ENCODE peak calls at places on chromosomes 4 and X, in nine cellular contexts. D, G, M, B, L, Z, U, K and E are unnamed samples.

GRCh38 chr4:2497931-2498330 is 29.0 kb downstream of the RNF4 start:
- DNase-seq in D (no peak), G (no peak), M (no peak), B (no peak), L (no peak), Z (no peak), U (no peak), K (no peak), E (no peak)

GRCh38 chr4:186227221-186227620 is at the start of gene KLKB1:
- DNase-seq in D (peak), G (no peak), M (no peak), B (no peak), L (no peak), Z (no peak), U (no peak), K (no peak), E (no peak)

GRCh38 chr4:123017636-123018390 is 95.4 kb upstream of the NUDT6 start:
- DNase-seq in D (peak), G (peak), M (no peak), B (no peak), L (no peak), Z (peak), U (no peak), K (no peak), E (no peak)

GRCh38 chrX:68685722-68686683 is 38.5 kb downstream of the STARD8 start:
- DNase-seq in D (peak), G (peak), M (no peak), B (no peak), L (peak), Z (no peak), U (no peak), K (peak), E (no peak)

GRCh38 chr4:126267689-126268088 is 952.9 kb downstream of the FAT4 start:
- DNase-seq in D (no peak), G (no peak), M (no peak), B (no peak), L (no peak), Z (peak), U (no peak), K (no peak), E (no peak)

GRCh38 chr4:91448668-91449330 is 855.0 kb upstream of the GRID2 start:
- DNase-seq in D (no peak), G (peak), M (no peak), B (no peak), L (peak), Z (peak), U (no peak), K (no peak), E (peak)

GRCh38 chrX:47574096-47574553 is 8.1 kb upstream of the TIMP1 start:
- DNase-seq in D (no peak), G (no peak), M (no peak), B (no peak), L (no peak), Z (no peak), U (no peak), K (no peak), E (no peak)

GRCh38 chr4:51890760-51891159 is 47.8 kb downstream of the DCUN1D4 start:
- DNase-seq in D (no peak), G (no peak), M (no peak), B (no peak), L (no peak), Z (no peak), U (no peak), K (no peak), E (no peak)

GRCh38 chr4:14264437-14264836 is 636.9 kb upstream of the BOD1L1 start:
- DNase-seq in D (no peak), G (peak), M (no peak), B (no peak), L (peak), Z (no peak), U (no peak), K (no peak), E (no peak)

GRCh38 chr4:159075531-159075932 is 27.3 kb upstream of the RAPGEF2 start:
- DNase-seq in D (peak), G (no peak), M (no peak), B (no peak), L (no peak), Z (no peak), U (no peak), K (no peak), E (no peak)

GRCh38 chrX:55636109-55636508 is 12.9 kb downstream of the FOXR2 start:
- DNase-seq in D (no peak), G (no peak), M (no peak), B (no peak), L (no peak), Z (no peak), U (no peak), K (no peak), E (no peak)

GRCh38 chr4:94406668-94407437 is 44.9 kb upstream of the PDLIM5 start:
- DNase-seq in D (peak), G (peak), M (peak), B (peak), L (peak), Z (peak), U (peak), K (peak), E (peak)

GRCh38 chr4:83340692-83341343 is 6.2 kb upstream of the HPSE start:
- DNase-seq in D (no peak), G (no peak), M (no peak), B (peak), L (peak), Z (no peak), U (no peak), K (no peak), E (no peak)

GRCh38 chr4:166673911-166674310 is 560.4 kb downstream of the SPOCK3 start:
- DNase-seq in D (no peak), G (no peak), M (no peak), B (no peak), L (no peak), Z (no peak), U (no peak), K (no peak), E (no peak)

GRCh38 chr4:169033660-169034059 is 23.6 kb upstream of the CBR4 start:
- DNase-seq in D (peak), G (no peak), M (no peak), B (no peak), L (no peak), Z (no peak), U (no peak), K (no peak), E (peak)

GRCh38 chrX:1600406-1601050 is 9.1 kb downstream of the AKAP17A start:
- DNase-seq in D (no peak), G (no peak), M (no peak), B (no peak), L (no peak), Z (no peak), U (no peak), K (no peak), E (no peak)

GRCh38 chrX:154734101-154734781 is 16.6 kb downstream of the GAB3 start:
- DNase-seq in D (peak), G (no peak), M (no peak), B (peak), L (no peak), Z (no peak), U (peak), K (no peak), E (no peak)

GRCh38 chr4:65383589-65384305 is 286.5 kb downstream of the EPHA5 start:
- DNase-seq in D (peak), G (no peak), M (no peak), B (no peak), L (no peak), Z (no peak), U (no peak), K (no peak), E (no peak)

GRCh38 chr4:29970626-29971025 is 749.5 kb upstream of the PCDH7 start:
- DNase-seq in D (no peak), G (peak), M (no peak), B (no peak), L (no peak), Z (no peak), U (no peak), K (no peak), E (peak)

GRCh38 chr4:153438916-153439756 is 27.0 kb upstream of the TMEM131L start:
- DNase-seq in D (no peak), G (no peak), M (peak), B (peak), L (no peak), Z (no peak), U (no peak), K (no peak), E (no peak)

GRCh38 chrX:47297874-47298273 is 65.1 kb downstream of the USP11 start:
- DNase-seq in D (no peak), G (no peak), M (no peak), B (no peak), L (no peak), Z (no peak), U (no peak), K (no peak), E (peak)

GRCh38 chr4:139841464-139842195 is 176.0 kb downstream of the MGST2 start:
- DNase-seq in D (no peak), G (no peak), M (no peak), B (no peak), L (no peak), Z (no peak), U (no peak), K (no peak), E (no peak)

GRCh38 chr4:174154455-174154854 is 129.0 kb downstream of the FBXO8 start:
- DNase-seq in D (peak), G (peak), M (no peak), B (no peak), L (peak), Z (peak), U (no peak), K (no peak), E (no peak)

GRCh38 chr4:185738851-185739250 is 73.1 kb downstream of the SORBS2 start:
- DNase-seq in D (no peak), G (no peak), M (no peak), B (no peak), L (no peak), Z (no peak), U (no peak), K (no peak), E (no peak)

GRCh38 chr4:148786699-148787098 is 344.5 kb upstream of the NR3C2 start:
- DNase-seq in D (no peak), G (no peak), M (no peak), B (no peak), L (no peak), Z (no peak), U (no peak), K (no peak), E (no peak)

GRCh38 chr4:23225024-23225423 is 532.3 kb downstream of the GBA3 start:
- DNase-seq in D (no peak), G (no peak), M (no peak), B (no peak), L (no peak), Z (no peak), U (no peak), K (no peak), E (no peak)

GRCh38 chr4:88022289-88022688 is 14.9 kb downstream of the PKD2 start:
- DNase-seq in D (no peak), G (no peak), M (no peak), B (no peak), L (no peak), Z (no peak), U (no peak), K (no peak), E (no peak)

GRCh38 chr4:74105656-74106275 is 6.8 kb upstream of the CXCL2 start:
- DNase-seq in D (no peak), G (no peak), M (no peak), B (no peak), L (no peak), Z (no peak), U (no peak), K (no peak), E (no peak)

GRCh38 chr4:15938182-15938581 is 358 bp downstream of the FGFBP1 start:
- DNase-seq in D (no peak), G (no peak), M (no peak), B (no peak), L (peak), Z (no peak), U (no peak), K (no peak), E (peak)

GRCh38 chr4:1413687-1414479 is 7.6 kb upstream of the NKX1-1 start:
- DNase-seq in D (no peak), G (no peak), M (peak), B (no peak), L (no peak), Z (no peak), U (no peak), K (no peak), E (no peak)